ENCODE peak calls at places on chromosomes 3 and 15, in six cellular contexts. Y is WTC11, W is heart left ventricle, X is choroid plexus epithelial cell, S is GM20000, N is BE2C. A is an unnamed sample.

GRCh38 chr3:23202203-23202920 is 765 bp upstream of the UBE2E2 start:
- DNase-seq in Y (peak; percentile 62), W (no peak), X (peak; percentile 13), S (no peak), N (no peak), A (peak; percentile 28)

GRCh38 chr3:194472290-194472920 is 14.4 kb downstream of the ATP13A3 start:
- DNase-seq in Y (no peak), W (no peak), X (peak; percentile 91), S (peak; percentile 35), N (peak; percentile 31), A (no peak)

GRCh38 chr3:6697722-6698121 is 163.2 kb upstream of the GRM7 start:
- DNase-seq in Y (no peak), W (no peak), X (no peak), S (no peak), N (no peak), A (no peak)

GRCh38 chr3:45100998-45101407 is 45.2 kb downstream of the CDCP1 start:
- DNase-seq in Y (no peak), W (no peak), X (peak; percentile 93), S (no peak), N (no peak), A (no peak)

GRCh38 chr15:67080118-67080899 is 14.9 kb downstream of the SMAD3 start:
- DNase-seq in Y (no peak), W (peak; percentile 50), X (peak; percentile 84), S (no peak), N (no peak), A (no peak)

GRCh38 chr3:18355819-18356218 is 69.3 kb downstream of the SATB1 start:
- DNase-seq in Y (no peak), W (no peak), X (no peak), S (no peak), N (no peak), A (no peak)

GRCh38 chr15:65038428-65038827 is 6.8 kb upstream of the SLC51B start:
- DNase-seq in Y (no peak), W (no peak), X (no peak), S (no peak), N (no peak), A (no peak)

GRCh38 chr3:109445210-109445609 is 107.9 kb upstream of the DPPA4 start:
- DNase-seq in Y (no peak), W (no peak), X (no peak), S (no peak), N (no peak), A (no peak)

GRCh38 chr3:31981206-31982181 is at the start of the genes OSBPL10 and ZNF860:
- DNase-seq in Y (peak; percentile 74), W (peak; percentile 92), X (peak; percentile 91), S (peak; percentile 23), N (peak; percentile 16), A (peak; percentile 43)

GRCh38 chr3:31979006-31979697 is 1.9 kb downstream of the OSBPL10 start:
- DNase-seq in Y (no peak), W (no peak), X (no peak), S (peak; percentile 65), N (no peak), A (no peak)

GRCh38 chr3:31977736-31978135 is 3.3 kb downstream of the OSBPL10 start:
- DNase-seq in Y (no peak), W (no peak), X (peak; percentile 60), S (no peak), N (no peak), A (no peak)

GRCh38 chr3:31978553-31978952 is 2.5 kb downstream of the OSBPL10 start:
- DNase-seq in Y (no peak), W (no peak), X (no peak), S (no peak), N (no peak), A (no peak)

GRCh38 chr3:31980530-31981205 is 394 bp downstream of the OSBPL10 start:
- DNase-seq in Y (peak; percentile 73), W (peak; percentile 39), X (peak; percentile 57), S (peak; percentile 54), N (peak; percentile 4), A (peak; percentile 70)
- TF ChIP-seq CTCF in Y (no peak), W (no peak), X (peak; percentile 13), S (no peak), N (no peak), A (no peak)

GRCh38 chr3:51141573-51141972 is 243.5 kb upstream of the MANF start:
- DNase-seq in Y (no peak), W (no peak), X (no peak), S (no peak), N (no peak), A (no peak)
- TF ChIP-seq CTCF in Y (no peak), W (no peak), X (no peak), S (no peak), N (no peak), A (no peak)

GRCh38 chr15:70560617-70561328 is 202.6 kb downstream of the UACA start:
- DNase-seq in Y (no peak), W (no peak), X (no peak), S (no peak), N (no peak), A (no peak)
- TF ChIP-seq CTCF in Y (no peak), W (no peak), X (no peak), S (no peak), N (no peak), A (no peak)

DNA sequence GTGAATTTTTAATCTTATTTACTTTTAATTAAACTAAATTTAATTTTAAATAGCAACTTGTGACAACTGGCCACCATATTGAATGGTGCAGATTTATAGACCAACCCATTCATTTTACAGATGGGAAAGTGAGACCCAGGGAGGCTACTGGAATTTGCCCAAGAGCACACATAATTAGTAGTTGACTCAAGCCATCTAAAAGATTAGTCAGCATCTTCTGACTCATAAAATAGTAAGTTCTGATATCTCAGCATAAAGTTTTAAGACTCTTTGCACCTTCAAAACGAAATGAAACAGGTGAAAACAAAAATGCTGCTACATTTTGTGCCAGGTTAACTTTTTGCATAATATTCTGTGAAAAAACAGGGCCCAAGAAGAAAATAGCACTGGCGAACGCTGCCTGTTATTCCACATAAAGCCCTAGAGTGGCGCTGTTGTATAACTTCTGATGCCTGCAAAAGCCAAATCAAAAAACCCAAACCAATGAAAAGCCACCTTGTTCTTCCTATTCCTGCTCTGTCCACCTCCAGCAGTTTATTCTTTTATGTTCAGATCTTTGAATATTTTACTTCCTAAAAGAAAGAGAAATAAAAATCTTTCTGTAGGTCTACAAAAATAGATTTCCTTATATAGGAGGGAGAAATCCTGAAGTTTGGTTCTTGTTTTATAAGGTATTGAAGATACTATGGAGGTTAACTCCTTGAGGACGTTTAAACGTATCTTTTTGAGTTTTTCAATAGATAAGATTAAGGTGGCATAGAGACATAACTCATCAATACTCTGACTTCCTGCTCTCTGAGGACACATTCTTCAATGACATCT is 62.8 kb downstream of the OTOL1 start:
- DNase-seq in Y (peak; percentile 23), W (no peak), X (peak; percentile 69), S (peak; percentile 12), N (no peak), A (peak; percentile 28)
- TF ChIP-seq CTCF in Y (peak; percentile 90), W (peak; percentile 43), X (peak; percentile 86), S (peak; percentile 28), N (peak; percentile 96), A (peak; percentile 93)

DNA sequence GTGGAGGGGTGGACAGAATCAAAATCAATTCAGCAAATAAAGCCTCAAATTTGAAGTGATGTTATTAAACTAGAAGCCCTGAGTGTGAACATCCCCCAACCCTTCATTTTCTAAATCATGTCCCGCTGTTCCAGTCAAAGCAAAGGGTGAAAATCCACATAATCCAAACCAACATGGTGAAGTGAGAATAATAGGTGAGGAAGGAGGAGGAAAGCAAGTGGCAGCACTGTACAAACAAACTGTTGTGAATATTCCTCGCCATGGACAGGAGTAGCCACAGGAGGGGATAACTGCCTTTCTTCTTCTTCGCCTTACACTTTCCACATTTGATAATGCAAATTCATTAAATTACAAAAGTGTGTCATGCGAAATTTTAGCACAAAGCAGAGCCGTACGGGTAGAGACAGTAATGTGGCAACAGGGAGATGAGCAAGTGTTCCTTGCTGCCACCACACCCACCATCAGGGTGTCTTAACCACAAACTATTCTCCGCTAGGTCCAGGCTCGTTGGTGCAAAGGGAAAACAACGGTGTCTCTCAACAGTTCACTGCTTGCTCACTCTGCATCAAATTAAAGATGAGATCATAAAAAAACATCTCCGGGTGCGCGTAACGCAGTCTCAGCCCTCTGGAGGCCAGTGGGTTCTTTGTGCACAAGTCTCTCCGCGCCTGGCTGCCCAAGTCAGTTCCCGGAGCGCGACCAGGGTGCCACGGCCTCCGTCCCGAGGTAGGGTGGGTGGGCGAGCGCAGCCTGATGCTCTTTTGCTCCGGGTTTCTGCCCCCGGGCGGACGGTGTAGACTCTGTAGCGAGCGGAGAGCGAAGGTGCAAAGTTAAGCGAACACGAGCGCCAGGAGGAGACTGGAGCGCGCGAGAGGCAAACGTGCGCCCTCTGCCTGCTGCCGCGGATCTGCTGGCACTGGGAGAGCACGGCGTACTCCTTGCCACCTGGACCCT is 6.7 kb downstream of the EPHA3 start:
- DNase-seq in Y (peak; percentile 89), W (peak; percentile 70), X (peak; percentile 78), S (peak; percentile 12), N (peak; percentile 64), A (peak; percentile 79)
- TF ChIP-seq CTCF in Y (peak; percentile 62), W (peak; percentile 48), X (peak; percentile 87), S (peak; percentile 76), N (peak; percentile 71), A (peak; percentile 34)

DNA sequence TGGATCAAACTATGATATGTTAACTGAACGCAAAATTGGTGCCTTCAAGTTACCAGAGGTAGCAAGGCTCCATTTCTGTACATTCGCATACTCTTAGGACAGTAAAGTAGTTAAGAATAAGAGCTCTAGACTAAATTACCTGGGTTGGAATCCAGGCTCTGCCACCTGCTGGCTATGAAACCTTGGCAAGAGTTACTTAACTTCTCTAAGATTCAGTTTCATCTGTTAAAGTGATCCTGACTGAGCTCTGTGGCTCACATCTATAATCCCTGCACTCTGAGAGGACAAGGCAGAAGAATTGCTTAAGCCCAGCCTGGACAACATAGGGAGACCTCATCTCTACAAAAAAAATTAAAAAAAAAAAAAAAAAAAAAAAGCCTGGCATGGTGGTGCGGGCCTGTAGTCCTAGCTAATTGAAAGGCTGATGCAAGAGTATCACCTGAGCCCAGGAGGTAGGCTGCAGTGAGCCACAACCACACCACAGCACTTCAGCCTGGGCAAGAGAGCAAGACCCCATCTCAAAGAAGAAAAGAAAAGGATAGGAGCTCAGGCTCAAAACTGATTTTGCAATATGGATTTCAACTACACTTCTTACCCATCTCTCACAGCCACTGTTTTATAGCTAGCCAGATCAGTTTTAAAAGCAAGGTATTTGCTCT is 21.3 kb downstream of the GSK3B start:
- DNase-seq in Y (no peak), W (no peak), X (no peak), S (no peak), N (no peak), A (no peak)
- TF ChIP-seq CTCF in Y (no peak), W (no peak), X (peak; percentile 39), S (no peak), N (no peak), A (no peak)

A was measured in endothelial cell.